ENCODE peak calls at places on chromosomes 12 and 14, in ten cellular contexts. S, M, L, B, T, U, Z, I, Y and X are unnamed samples.

GRCh38 chr12:49030714-49031572 is 12.4 kb upstream of the PRKAG1 start:
- DNase-seq in U (no peak), Z (peak), T (no peak), L (no peak), M (no peak), S (no peak), I (no peak), B (no peak), Y (no peak), X (no peak)

GRCh38 chr12:113149361-113150150 is at the start of gene CFAP73:
- DNase-seq in T (peak), I (peak), Z (no peak), M (peak), U (no peak), B (peak), S (peak), L (peak), Y (peak), X (peak)

GRCh38 chr12:125148316-125148715 is 83.1 kb downstream of the AACS start:
- DNase-seq in L (no peak), M (no peak), B (no peak), I (no peak), Y (no peak), U (no peak), T (no peak), Z (no peak), S (no peak), X (no peak)

GRCh38 chr12:76455582-76456345 is 103.8 kb downstream of the OSBPL8 start:
- DNase-seq in S (peak), Y (no peak), Z (no peak), M (peak), T (peak), U (peak), I (no peak), L (peak), B (peak), X (peak)

GRCh38 chr14:72830786-72831583 is 62.9 kb downstream of the DPF3 start:
- DNase-seq in L (no peak), S (peak), I (no peak), U (no peak), M (peak), B (no peak), T (no peak), Z (peak), Y (peak), X (no peak)

GRCh38 chr12:132986885-132987225 is 688 bp downstream of the ZNF26 start:
- DNase-seq in Z (no peak), B (peak), U (no peak), M (no peak), I (no peak), T (no peak), S (no peak), L (peak), Y (no peak), X (no peak)

GRCh38 chr12:109966531-109966930 is 29.6 kb downstream of the GIT2 start:
- DNase-seq in T (no peak), Y (no peak), L (no peak), I (no peak), S (no peak), B (no peak), U (no peak), Z (no peak), M (no peak), X (no peak)

GRCh38 chr12:25958254-25959068 is at the start of gene RASSF8:
- DNase-seq in T (peak), B (peak), U (no peak), S (peak), Z (peak), L (no peak), M (peak), Y (peak), I (peak), X (peak)

GRCh38 chr14:59280961-59281360 is 92.5 kb downstream of the DAAM1 start:
- DNase-seq in Y (no peak), T (no peak), L (no peak), M (no peak), S (no peak), B (no peak), Z (no peak), U (no peak), I (no peak), X (no peak)

GRCh38 chr14:44914849-44915248 is 46.9 kb downstream of the KLHL28 start:
- DNase-seq in I (no peak), Y (no peak), B (no peak), M (no peak), S (peak), U (no peak), T (no peak), Z (no peak), L (no peak), X (no peak)